ENCODE peak calls at places on chromosomes 11 and 22, in five cellular contexts. One of them, this sample, is unnamed.

GRCh38 chr11:35683728-35684339 is 21.3 kb downstream of the TRIM44 start:
- DNase-seq in stimulated activated CD8-positive, alpha-beta memory T cell treated with anti-CD3 and anti-CD28 coated beads, Interleukin-15, amount 100 ng/mL, for 24 hours: no peak
- DNase-seq in activated CD4-positive, CD25-positive, alpha-beta regulatory T cell: no peak
- DNase-seq in stimulated activated CD4-positive, alpha-beta T cell treated with anti-CD3 and anti-CD28 coated beads, Interleukin-1b, Interleukin-23, amount 100 ng/mL, for 4 hours: no peak
- DNase-seq in H1: no peak
- DNase-seq in this sample: peak; percentile 28

GRCh38 chr11:62974848-62975522 is 9.8 kb downstream of the SLC22A6 start:
- DNase-seq in stimulated activated CD8-positive, alpha-beta memory T cell treated with anti-CD3 and anti-CD28 coated beads, Interleukin-15, amount 100 ng/mL, for 24 hours: no peak
- DNase-seq in activated CD4-positive, CD25-positive, alpha-beta regulatory T cell: no peak
- DNase-seq in stimulated activated CD4-positive, alpha-beta T cell treated with anti-CD3 and anti-CD28 coated beads, Interleukin-1b, Interleukin-23, amount 100 ng/mL, for 4 hours: no peak
- DNase-seq in H1: peak; percentile 25
- DNase-seq in this sample: no peak

GRCh38 chr11:111913997-111914396 is 1.5 kb downstream of the HSPB2 start:
- DNase-seq in stimulated activated CD8-positive, alpha-beta memory T cell treated with anti-CD3 and anti-CD28 coated beads, Interleukin-15, amount 100 ng/mL, for 24 hours: no peak
- DNase-seq in activated CD4-positive, CD25-positive, alpha-beta regulatory T cell: no peak
- DNase-seq in stimulated activated CD4-positive, alpha-beta T cell treated with anti-CD3 and anti-CD28 coated beads, Interleukin-1b, Interleukin-23, amount 100 ng/mL, for 4 hours: no peak
- DNase-seq in H1: no peak
- DNase-seq in this sample: peak; percentile 52

GRCh38 chr11:114134870-114135269 is 75.4 kb downstream of the ZBTB16 start:
- DNase-seq in stimulated activated CD8-positive, alpha-beta memory T cell treated with anti-CD3 and anti-CD28 coated beads, Interleukin-15, amount 100 ng/mL, for 24 hours: no peak
- DNase-seq in activated CD4-positive, CD25-positive, alpha-beta regulatory T cell: no peak
- DNase-seq in stimulated activated CD4-positive, alpha-beta T cell treated with anti-CD3 and anti-CD28 coated beads, Interleukin-1b, Interleukin-23, amount 100 ng/mL, for 4 hours: no peak
- DNase-seq in H1: no peak
- DNase-seq in this sample: peak; percentile 84

GRCh38 chr11:74627381-74627780 is 35.0 kb downstream of the POLD3 start:
- DNase-seq in stimulated activated CD8-positive, alpha-beta memory T cell treated with anti-CD3 and anti-CD28 coated beads, Interleukin-15, amount 100 ng/mL, for 24 hours: no peak
- DNase-seq in activated CD4-positive, CD25-positive, alpha-beta regulatory T cell: no peak
- DNase-seq in stimulated activated CD4-positive, alpha-beta T cell treated with anti-CD3 and anti-CD28 coated beads, Interleukin-1b, Interleukin-23, amount 100 ng/mL, for 4 hours: no peak
- DNase-seq in H1: no peak
- DNase-seq in this sample: no peak

GRCh38 chr11:117430293-117430955 is 102.8 kb downstream of the CEP164 start:
- DNase-seq in stimulated activated CD8-positive, alpha-beta memory T cell treated with anti-CD3 and anti-CD28 coated beads, Interleukin-15, amount 100 ng/mL, for 24 hours: no peak
- DNase-seq in activated CD4-positive, CD25-positive, alpha-beta regulatory T cell: no peak
- DNase-seq in stimulated activated CD4-positive, alpha-beta T cell treated with anti-CD3 and anti-CD28 coated beads, Interleukin-1b, Interleukin-23, amount 100 ng/mL, for 4 hours: no peak
- DNase-seq in H1: no peak
- DNase-seq in this sample: no peak

GRCh38 chr11:95182397-95182796 is 48.6 kb downstream of the SESN3 start:
- DNase-seq in stimulated activated CD8-positive, alpha-beta memory T cell treated with anti-CD3 and anti-CD28 coated beads, Interleukin-15, amount 100 ng/mL, for 24 hours: no peak
- DNase-seq in activated CD4-positive, CD25-positive, alpha-beta regulatory T cell: no peak
- DNase-seq in stimulated activated CD4-positive, alpha-beta T cell treated with anti-CD3 and anti-CD28 coated beads, Interleukin-1b, Interleukin-23, amount 100 ng/mL, for 4 hours: no peak
- DNase-seq in H1: no peak
- DNase-seq in this sample: no peak

GRCh38 chr11:47336595-47336994 is 15.9 kb downstream of the MYBPC3 start:
- DNase-seq in stimulated activated CD8-positive, alpha-beta memory T cell treated with anti-CD3 and anti-CD28 coated beads, Interleukin-15, amount 100 ng/mL, for 24 hours: no peak
- DNase-seq in activated CD4-positive, CD25-positive, alpha-beta regulatory T cell: no peak
- DNase-seq in stimulated activated CD4-positive, alpha-beta T cell treated with anti-CD3 and anti-CD28 coated beads, Interleukin-1b, Interleukin-23, amount 100 ng/mL, for 4 hours: no peak
- DNase-seq in H1: no peak
- DNase-seq in this sample: no peak

GRCh38 chr11:134380785-134381184 is 31.3 kb downstream of the B3GAT1 start:
- DNase-seq in stimulated activated CD8-positive, alpha-beta memory T cell treated with anti-CD3 and anti-CD28 coated beads, Interleukin-15, amount 100 ng/mL, for 24 hours: no peak
- DNase-seq in activated CD4-positive, CD25-positive, alpha-beta regulatory T cell: no peak
- DNase-seq in stimulated activated CD4-positive, alpha-beta T cell treated with anti-CD3 and anti-CD28 coated beads, Interleukin-1b, Interleukin-23, amount 100 ng/mL, for 4 hours: no peak
- DNase-seq in H1: no peak
- DNase-seq in this sample: no peak

GRCh38 chr11:76567261-76567660 is 103.3 kb downstream of the LRRC32 start:
- DNase-seq in stimulated activated CD8-positive, alpha-beta memory T cell treated with anti-CD3 and anti-CD28 coated beads, Interleukin-15, amount 100 ng/mL, for 24 hours: no peak
- DNase-seq in activated CD4-positive, CD25-positive, alpha-beta regulatory T cell: no peak
- DNase-seq in stimulated activated CD4-positive, alpha-beta T cell treated with anti-CD3 and anti-CD28 coated beads, Interleukin-1b, Interleukin-23, amount 100 ng/mL, for 4 hours: no peak
- DNase-seq in H1: no peak
- DNase-seq in this sample: no peak

GRCh38 chr11:134544095-134544815 is 132.2 kb upstream of the B3GAT1 start:
- DNase-seq in stimulated activated CD8-positive, alpha-beta memory T cell treated with anti-CD3 and anti-CD28 coated beads, Interleukin-15, amount 100 ng/mL, for 24 hours: no peak
- DNase-seq in activated CD4-positive, CD25-positive, alpha-beta regulatory T cell: no peak
- DNase-seq in stimulated activated CD4-positive, alpha-beta T cell treated with anti-CD3 and anti-CD28 coated beads, Interleukin-1b, Interleukin-23, amount 100 ng/mL, for 4 hours: no peak
- DNase-seq in H1: no peak
- DNase-seq in this sample: no peak

GRCh38 chr11:62666259-62666926 is 1.3 kb downstream of the CSKMT start:
- DNase-seq in stimulated activated CD8-positive, alpha-beta memory T cell treated with anti-CD3 and anti-CD28 coated beads, Interleukin-15, amount 100 ng/mL, for 24 hours: no peak
- DNase-seq in activated CD4-positive, CD25-positive, alpha-beta regulatory T cell: no peak
- DNase-seq in stimulated activated CD4-positive, alpha-beta T cell treated with anti-CD3 and anti-CD28 coated beads, Interleukin-1b, Interleukin-23, amount 100 ng/mL, for 4 hours: no peak
- DNase-seq in H1: no peak
- DNase-seq in this sample: no peak

GRCh38 chr11:41845066-41845465 is 385.6 kb upstream of the LRRC4C start:
- DNase-seq in stimulated activated CD8-positive, alpha-beta memory T cell treated with anti-CD3 and anti-CD28 coated beads, Interleukin-15, amount 100 ng/mL, for 24 hours: no peak
- DNase-seq in activated CD4-positive, CD25-positive, alpha-beta regulatory T cell: no peak
- DNase-seq in stimulated activated CD4-positive, alpha-beta T cell treated with anti-CD3 and anti-CD28 coated beads, Interleukin-1b, Interleukin-23, amount 100 ng/mL, for 4 hours: no peak
- DNase-seq in H1: no peak
- DNase-seq in this sample: no peak

GRCh38 chr11:6298605-6299004 is 21.7 kb downstream of the CAVIN3 start:
- DNase-seq in stimulated activated CD8-positive, alpha-beta memory T cell treated with anti-CD3 and anti-CD28 coated beads, Interleukin-15, amount 100 ng/mL, for 24 hours: no peak
- DNase-seq in activated CD4-positive, CD25-positive, alpha-beta regulatory T cell: no peak
- DNase-seq in stimulated activated CD4-positive, alpha-beta T cell treated with anti-CD3 and anti-CD28 coated beads, Interleukin-1b, Interleukin-23, amount 100 ng/mL, for 4 hours: no peak
- DNase-seq in H1: no peak
- DNase-seq in this sample: peak; percentile 45

GRCh38 chr11:68373810-68374501 is 61.6 kb downstream of the LRP5 start:
- DNase-seq in stimulated activated CD8-positive, alpha-beta memory T cell treated with anti-CD3 and anti-CD28 coated beads, Interleukin-15, amount 100 ng/mL, for 24 hours: no peak
- DNase-seq in activated CD4-positive, CD25-positive, alpha-beta regulatory T cell: no peak
- DNase-seq in stimulated activated CD4-positive, alpha-beta T cell treated with anti-CD3 and anti-CD28 coated beads, Interleukin-1b, Interleukin-23, amount 100 ng/mL, for 4 hours: no peak
- DNase-seq in H1: no peak
- DNase-seq in this sample: peak; percentile 78

GRCh38 chr11:78420796-78421209 is 3.2 kb upstream of the GAB2 start:
- DNase-seq in stimulated activated CD8-positive, alpha-beta memory T cell treated with anti-CD3 and anti-CD28 coated beads, Interleukin-15, amount 100 ng/mL, for 24 hours: no peak
- DNase-seq in activated CD4-positive, CD25-positive, alpha-beta regulatory T cell: no peak
- DNase-seq in stimulated activated CD4-positive, alpha-beta T cell treated with anti-CD3 and anti-CD28 coated beads, Interleukin-1b, Interleukin-23, amount 100 ng/mL, for 4 hours: peak; percentile 38
- DNase-seq in H1: no peak
- DNase-seq in this sample: peak; percentile 46

GRCh38 chr11:124277809-124278208 is 21.6 kb downstream of the OR8G5 start:
- DNase-seq in stimulated activated CD8-positive, alpha-beta memory T cell treated with anti-CD3 and anti-CD28 coated beads, Interleukin-15, amount 100 ng/mL, for 24 hours: no peak
- DNase-seq in activated CD4-positive, CD25-positive, alpha-beta regulatory T cell: no peak
- DNase-seq in stimulated activated CD4-positive, alpha-beta T cell treated with anti-CD3 and anti-CD28 coated beads, Interleukin-1b, Interleukin-23, amount 100 ng/mL, for 4 hours: no peak
- DNase-seq in H1: no peak
- DNase-seq in this sample: no peak

GRCh38 chr11:9802291-9802861 is 138.5 kb downstream of the SWAP70 start:
- DNase-seq in stimulated activated CD8-positive, alpha-beta memory T cell treated with anti-CD3 and anti-CD28 coated beads, Interleukin-15, amount 100 ng/mL, for 24 hours: no peak
- DNase-seq in activated CD4-positive, CD25-positive, alpha-beta regulatory T cell: no peak
- DNase-seq in stimulated activated CD4-positive, alpha-beta T cell treated with anti-CD3 and anti-CD28 coated beads, Interleukin-1b, Interleukin-23, amount 100 ng/mL, for 4 hours: no peak
- DNase-seq in H1: no peak
- DNase-seq in this sample: peak; percentile 64

GRCh38 chr11:10657308-10658271 is 36.0 kb downstream of the IRAG1 start:
- DNase-seq in stimulated activated CD8-positive, alpha-beta memory T cell treated with anti-CD3 and anti-CD28 coated beads, Interleukin-15, amount 100 ng/mL, for 24 hours: no peak
- DNase-seq in activated CD4-positive, CD25-positive, alpha-beta regulatory T cell: no peak
- DNase-seq in stimulated activated CD4-positive, alpha-beta T cell treated with anti-CD3 and anti-CD28 coated beads, Interleukin-1b, Interleukin-23, amount 100 ng/mL, for 4 hours: no peak
- DNase-seq in H1: no peak
- DNase-seq in this sample: peak; percentile 73

GRCh38 chr11:58513747-58514367 is 6.0 kb upstream of the OR5B21 start:
- DNase-seq in stimulated activated CD8-positive, alpha-beta memory T cell treated with anti-CD3 and anti-CD28 coated beads, Interleukin-15, amount 100 ng/mL, for 24 hours: no peak
- DNase-seq in activated CD4-positive, CD25-positive, alpha-beta regulatory T cell: no peak
- DNase-seq in stimulated activated CD4-positive, alpha-beta T cell treated with anti-CD3 and anti-CD28 coated beads, Interleukin-1b, Interleukin-23, amount 100 ng/mL, for 4 hours: no peak
- DNase-seq in H1: peak; percentile 54
- DNase-seq in this sample: peak; percentile 72

GRCh38 chr11:3093281-3094191 is 36.3 kb upstream of the CARS1 start:
- DNase-seq in stimulated activated CD8-positive, alpha-beta memory T cell treated with anti-CD3 and anti-CD28 coated beads, Interleukin-15, amount 100 ng/mL, for 24 hours: no peak
- DNase-seq in activated CD4-positive, CD25-positive, alpha-beta regulatory T cell: no peak
- DNase-seq in stimulated activated CD4-positive, alpha-beta T cell treated with anti-CD3 and anti-CD28 coated beads, Interleukin-1b, Interleukin-23, amount 100 ng/mL, for 4 hours: no peak
- DNase-seq in H1: no peak
- DNase-seq in this sample: peak; percentile 7

GRCh38 chr11:86141645-86142569 is 73.0 kb upstream of the PICALM start:
- DNase-seq in stimulated activated CD8-positive, alpha-beta memory T cell treated with anti-CD3 and anti-CD28 coated beads, Interleukin-15, amount 100 ng/mL, for 24 hours: no peak
- DNase-seq in activated CD4-positive, CD25-positive, alpha-beta regulatory T cell: no peak
- DNase-seq in stimulated activated CD4-positive, alpha-beta T cell treated with anti-CD3 and anti-CD28 coated beads, Interleukin-1b, Interleukin-23, amount 100 ng/mL, for 4 hours: no peak
- DNase-seq in H1: no peak
- DNase-seq in this sample: no peak

GRCh38 chr22:44575344-44576268 is 77.6 kb upstream of the RTL6 start:
- DNase-seq in stimulated activated CD8-positive, alpha-beta memory T cell treated with anti-CD3 and anti-CD28 coated beads, Interleukin-15, amount 100 ng/mL, for 24 hours: no peak
- DNase-seq in activated CD4-positive, CD25-positive, alpha-beta regulatory T cell: no peak
- DNase-seq in stimulated activated CD4-positive, alpha-beta T cell treated with anti-CD3 and anti-CD28 coated beads, Interleukin-1b, Interleukin-23, amount 100 ng/mL, for 4 hours: no peak
- DNase-seq in H1: no peak
- DNase-seq in this sample: no peak

GRCh38 chr11:32615422-32615821 is 31.8 kb downstream of the EIF3M start:
- DNase-seq in stimulated activated CD8-positive, alpha-beta memory T cell treated with anti-CD3 and anti-CD28 coated beads, Interleukin-15, amount 100 ng/mL, for 24 hours: no peak
- DNase-seq in activated CD4-positive, CD25-positive, alpha-beta regulatory T cell: no peak
- DNase-seq in stimulated activated CD4-positive, alpha-beta T cell treated with anti-CD3 and anti-CD28 coated beads, Interleukin-1b, Interleukin-23, amount 100 ng/mL, for 4 hours: no peak
- DNase-seq in H1: no peak
- DNase-seq in this sample: no peak

GRCh38 chr11:101049123-101049522 is 80.5 kb downstream of the PGR start:
- DNase-seq in stimulated activated CD8-positive, alpha-beta memory T cell treated with anti-CD3 and anti-CD28 coated beads, Interleukin-15, amount 100 ng/mL, for 24 hours: no peak
- DNase-seq in activated CD4-positive, CD25-positive, alpha-beta regulatory T cell: no peak
- DNase-seq in stimulated activated CD4-positive, alpha-beta T cell treated with anti-CD3 and anti-CD28 coated beads, Interleukin-1b, Interleukin-23, amount 100 ng/mL, for 4 hours: no peak
- DNase-seq in H1: no peak
- DNase-seq in this sample: no peak

GRCh38 chr11:33899383-33900037 is 7.6 kb upstream of the LMO2 start:
- DNase-seq in stimulated activated CD8-positive, alpha-beta memory T cell treated with anti-CD3 and anti-CD28 coated beads, Interleukin-15, amount 100 ng/mL, for 24 hours: no peak
- DNase-seq in activated CD4-positive, CD25-positive, alpha-beta regulatory T cell: no peak
- DNase-seq in stimulated activated CD4-positive, alpha-beta T cell treated with anti-CD3 and anti-CD28 coated beads, Interleukin-1b, Interleukin-23, amount 100 ng/mL, for 4 hours: no peak
- DNase-seq in H1: no peak
- DNase-seq in this sample: peak; percentile 88

GRCh38 chr11:120703358-120704152 is 192.0 kb downstream of the GRIK4 start:
- DNase-seq in stimulated activated CD8-positive, alpha-beta memory T cell treated with anti-CD3 and anti-CD28 coated beads, Interleukin-15, amount 100 ng/mL, for 24 hours: no peak
- DNase-seq in activated CD4-positive, CD25-positive, alpha-beta regulatory T cell: no peak
- DNase-seq in stimulated activated CD4-positive, alpha-beta T cell treated with anti-CD3 and anti-CD28 coated beads, Interleukin-1b, Interleukin-23, amount 100 ng/mL, for 4 hours: no peak
- DNase-seq in H1: no peak
- DNase-seq in this sample: no peak

GRCh38 chr22:46561435-46561905 is 24.1 kb upstream of the CELSR1 start:
- DNase-seq in stimulated activated CD8-positive, alpha-beta memory T cell treated with anti-CD3 and anti-CD28 coated beads, Interleukin-15, amount 100 ng/mL, for 24 hours: no peak
- DNase-seq in activated CD4-positive, CD25-positive, alpha-beta regulatory T cell: no peak
- DNase-seq in stimulated activated CD4-positive, alpha-beta T cell treated with anti-CD3 and anti-CD28 coated beads, Interleukin-1b, Interleukin-23, amount 100 ng/mL, for 4 hours: no peak
- DNase-seq in H1: no peak
- DNase-seq in this sample: no peak

GRCh38 chr11:117898059-117898458 is 21.6 kb upstream of the FXYD6 start:
- DNase-seq in stimulated activated CD8-positive, alpha-beta memory T cell treated with anti-CD3 and anti-CD28 coated beads, Interleukin-15, amount 100 ng/mL, for 24 hours: no peak
- DNase-seq in activated CD4-positive, CD25-positive, alpha-beta regulatory T cell: no peak
- DNase-seq in stimulated activated CD4-positive, alpha-beta T cell treated with anti-CD3 and anti-CD28 coated beads, Interleukin-1b, Interleukin-23, amount 100 ng/mL, for 4 hours: no peak
- DNase-seq in H1: no peak
- DNase-seq in this sample: no peak

GRCh38 chr11:65646288-65646734 is 8.4 kb downstream of the SIPA1 start:
- DNase-seq in stimulated activated CD8-positive, alpha-beta memory T cell treated with anti-CD3 and anti-CD28 coated beads, Interleukin-15, amount 100 ng/mL, for 24 hours: no peak
- DNase-seq in activated CD4-positive, CD25-positive, alpha-beta regulatory T cell: no peak
- DNase-seq in stimulated activated CD4-positive, alpha-beta T cell treated with anti-CD3 and anti-CD28 coated beads, Interleukin-1b, Interleukin-23, amount 100 ng/mL, for 4 hours: no peak
- DNase-seq in H1: no peak
- DNase-seq in this sample: no peak

GRCh38 chr11:93648168-93648567 is 13.3 kb upstream of the CEP295 start:
- DNase-seq in stimulated activated CD8-positive, alpha-beta memory T cell treated with anti-CD3 and anti-CD28 coated beads, Interleukin-15, amount 100 ng/mL, for 24 hours: no peak
- DNase-seq in activated CD4-positive, CD25-positive, alpha-beta regulatory T cell: no peak
- DNase-seq in stimulated activated CD4-positive, alpha-beta T cell treated with anti-CD3 and anti-CD28 coated beads, Interleukin-1b, Interleukin-23, amount 100 ng/mL, for 4 hours: no peak
- DNase-seq in H1: no peak
- DNase-seq in this sample: peak; percentile 18

GRCh38 chr11:35967042-35967441 is 23.2 kb downstream of the LDLRAD3 start:
- DNase-seq in stimulated activated CD8-positive, alpha-beta memory T cell treated with anti-CD3 and anti-CD28 coated beads, Interleukin-15, amount 100 ng/mL, for 24 hours: no peak
- DNase-seq in activated CD4-positive, CD25-positive, alpha-beta regulatory T cell: no peak
- DNase-seq in stimulated activated CD4-positive, alpha-beta T cell treated with anti-CD3 and anti-CD28 coated beads, Interleukin-1b, Interleukin-23, amount 100 ng/mL, for 4 hours: no peak
- DNase-seq in H1: no peak
- DNase-seq in this sample: no peak

GRCh38 chr11:103673773-103674172 is 362.7 kb upstream of the DDI1 start:
- DNase-seq in stimulated activated CD8-positive, alpha-beta memory T cell treated with anti-CD3 and anti-CD28 coated beads, Interleukin-15, amount 100 ng/mL, for 24 hours: no peak
- DNase-seq in activated CD4-positive, CD25-positive, alpha-beta regulatory T cell: no peak
- DNase-seq in stimulated activated CD4-positive, alpha-beta T cell treated with anti-CD3 and anti-CD28 coated beads, Interleukin-1b, Interleukin-23, amount 100 ng/mL, for 4 hours: no peak
- DNase-seq in H1: no peak
- DNase-seq in this sample: peak; percentile 26

GRCh38 chr11:68784653-68785052 is 33.3 kb upstream of the TESMIN start:
- DNase-seq in stimulated activated CD8-positive, alpha-beta memory T cell treated with anti-CD3 and anti-CD28 coated beads, Interleukin-15, amount 100 ng/mL, for 24 hours: no peak
- DNase-seq in activated CD4-positive, CD25-positive, alpha-beta regulatory T cell: no peak
- DNase-seq in stimulated activated CD4-positive, alpha-beta T cell treated with anti-CD3 and anti-CD28 coated beads, Interleukin-1b, Interleukin-23, amount 100 ng/mL, for 4 hours: no peak
- DNase-seq in H1: no peak
- DNase-seq in this sample: no peak

GRCh38 chr22:24392218-24392931 is 35.0 kb upstream of the ADORA2A start:
- DNase-seq in stimulated activated CD8-positive, alpha-beta memory T cell treated with anti-CD3 and anti-CD28 coated beads, Interleukin-15, amount 100 ng/mL, for 24 hours: no peak
- DNase-seq in activated CD4-positive, CD25-positive, alpha-beta regulatory T cell: no peak
- DNase-seq in stimulated activated CD4-positive, alpha-beta T cell treated with anti-CD3 and anti-CD28 coated beads, Interleukin-1b, Interleukin-23, amount 100 ng/mL, for 4 hours: no peak
- DNase-seq in H1: no peak
- DNase-seq in this sample: no peak

GRCh38 chr11:86162257-86162656 is 82.3 kb upstream of the EED start:
- DNase-seq in stimulated activated CD8-positive, alpha-beta memory T cell treated with anti-CD3 and anti-CD28 coated beads, Interleukin-15, amount 100 ng/mL, for 24 hours: no peak
- DNase-seq in activated CD4-positive, CD25-positive, alpha-beta regulatory T cell: no peak
- DNase-seq in stimulated activated CD4-positive, alpha-beta T cell treated with anti-CD3 and anti-CD28 coated beads, Interleukin-1b, Interleukin-23, amount 100 ng/mL, for 4 hours: no peak
- DNase-seq in H1: no peak
- DNase-seq in this sample: peak; percentile 85

GRCh38 chr11:111549196-111549868 is 8.8 kb downstream of the LAYN start:
- DNase-seq in stimulated activated CD8-positive, alpha-beta memory T cell treated with anti-CD3 and anti-CD28 coated beads, Interleukin-15, amount 100 ng/mL, for 24 hours: no peak
- DNase-seq in activated CD4-positive, CD25-positive, alpha-beta regulatory T cell: no peak
- DNase-seq in stimulated activated CD4-positive, alpha-beta T cell treated with anti-CD3 and anti-CD28 coated beads, Interleukin-1b, Interleukin-23, amount 100 ng/mL, for 4 hours: no peak
- DNase-seq in H1: no peak
- DNase-seq in this sample: no peak

GRCh38 chr11:99693941-99694492 is 673.3 kb downstream of the CNTN5 start:
- DNase-seq in stimulated activated CD8-positive, alpha-beta memory T cell treated with anti-CD3 and anti-CD28 coated beads, Interleukin-15, amount 100 ng/mL, for 24 hours: no peak
- DNase-seq in activated CD4-positive, CD25-positive, alpha-beta regulatory T cell: no peak
- DNase-seq in stimulated activated CD4-positive, alpha-beta T cell treated with anti-CD3 and anti-CD28 coated beads, Interleukin-1b, Interleukin-23, amount 100 ng/mL, for 4 hours: no peak
- DNase-seq in H1: no peak
- DNase-seq in this sample: no peak

GRCh38 chr11:125603207-125603606 is 10.6 kb downstream of the STT3A start:
- DNase-seq in stimulated activated CD8-positive, alpha-beta memory T cell treated with anti-CD3 and anti-CD28 coated beads, Interleukin-15, amount 100 ng/mL, for 24 hours: no peak
- DNase-seq in activated CD4-positive, CD25-positive, alpha-beta regulatory T cell: no peak
- DNase-seq in stimulated activated CD4-positive, alpha-beta T cell treated with anti-CD3 and anti-CD28 coated beads, Interleukin-1b, Interleukin-23, amount 100 ng/mL, for 4 hours: no peak
- DNase-seq in H1: no peak
- DNase-seq in this sample: peak; percentile 9

GRCh38 chr11:85180528-85180927 is 446.6 kb downstream of the DLG2 start:
- DNase-seq in stimulated activated CD8-positive, alpha-beta memory T cell treated with anti-CD3 and anti-CD28 coated beads, Interleukin-15, amount 100 ng/mL, for 24 hours: no peak
- DNase-seq in activated CD4-positive, CD25-positive, alpha-beta regulatory T cell: no peak
- DNase-seq in stimulated activated CD4-positive, alpha-beta T cell treated with anti-CD3 and anti-CD28 coated beads, Interleukin-1b, Interleukin-23, amount 100 ng/mL, for 4 hours: no peak
- DNase-seq in H1: no peak
- DNase-seq in this sample: no peak

This sample was measured in GM03348.